ENCODE peak calls at places on chromosomes 16 and 17, in ten cellular contexts. L is stimulated activated CD8-positive, alpha-beta memory T cell treated with anti-CD3 and anti-CD28 coated beads, Interleukin-7, amount 100 ng/mL, for 4 hours; M is adrenal gland; E is hypothalamus; W is right atrium auricular region; Y is DMS153; V is NCI-H1092 treated with DMSO at 0.1 percent for 48 hours; H is effector CD4-positive, alpha-beta T cell; A is activated T-helper 2 cell treated with anti-CD3 and anti-CD28 coated beads, Interferon-gamma antibody, Interleukin-2, Interleukin-4, amounts not matched to agents 10 μg/mL and 5 μg/mL and 100 μg/mL, durations not matched to agents 14 hours and 24 hours and 36 hours; Z is AG08395. Q is an unnamed sample.

GRCh38 chr17:60526726-60527125 is 684 bp upstream of the APPBP2 start:
- DNase-seq in M (no peak), H (no peak), A (no peak), L (no peak), Z (peak; percentile 17), E (no peak), V (no peak), Y (no peak), W (no peak), Q (no peak)

GRCh38 chr17:82985973-82986372 is 93.4 kb upstream of the METRNL start:
- DNase-seq in H (peak; percentile 46), V (no peak), W (peak; percentile 50), E (no peak), M (peak; percentile 8), Y (no peak), Z (peak; percentile 41), L (peak; percentile 20), A (peak; percentile 66), Q (peak; percentile 75)

GRCh38 chr17:51260960-51261958 is 913 bp downstream of the UTP18 start:
- DNase-seq in Z (peak; percentile 48), Y (peak; percentile 11), L (peak; percentile 60), H (peak; percentile 72), W (no peak), E (no peak), V (peak; percentile 71), M (peak; percentile 66), A (peak; percentile 76), Q (peak; percentile 87)

GRCh38 chr17:40068917-40069750 is 6.4 kb downstream of the THRA start:
- DNase-seq in L (peak; percentile 83), M (peak; percentile 96), V (peak; percentile 84), H (peak; percentile 62), W (peak; percentile 90), A (peak; percentile 63), Y (peak; percentile 72), E (peak; percentile 84), Z (peak; percentile 82), Q (peak; percentile 66)

GRCh38 chr17:42403150-42403549 is 14.9 kb upstream of the STAT3 start:
- DNase-seq in H (peak; percentile 11), A (peak; percentile 28), M (no peak), Y (no peak), L (peak; percentile 28), Z (no peak), W (no peak), E (no peak), V (no peak), Q (peak; percentile 49)

GRCh38 chr16:49588061-49588460 is 214.5 kb downstream of the C16orf78 start:
- DNase-seq in W (no peak), L (no peak), M (no peak), H (no peak), E (no peak), Y (no peak), Z (no peak), V (no peak), A (no peak), Q (no peak)

GRCh38 chr16:75206749-75207451 is at the start of gene CTRB2:
- DNase-seq in Z (no peak), M (peak; percentile 32), W (no peak), Y (no peak), E (no peak), L (no peak), V (no peak), A (no peak), H (no peak), Q (no peak)

GRCh38 chr16:72845322-72846020 is 202.5 kb downstream of the ZFHX3 start:
- DNase-seq in W (no peak), Z (no peak), M (no peak), A (no peak), H (no peak), E (no peak), Y (no peak), V (no peak), L (no peak), Q (no peak)

GRCh38 chr17:73311428-73311780 is 397 bp downstream of the CDC42EP4 start:
- DNase-seq in M (no peak), L (no peak), Z (no peak), A (peak; percentile 18), W (no peak), V (peak; percentile 44), Y (no peak), E (no peak), H (no peak), Q (no peak)

GRCh38 chr17:33871720-33872535 is 383.2 kb upstream of the CCL2 start:
- DNase-seq in Y (peak; percentile 70), E (no peak), V (no peak), H (no peak), L (no peak), M (no peak), Z (peak; percentile 69), W (no peak), A (no peak), Q (no peak)

GRCh38 chr17:48728232-48729231 is at the start of gene HOXB13:
- DNase-seq in L (no peak), W (no peak), H (peak; percentile 34), V (no peak), Y (peak; percentile 64), E (no peak), A (no peak), Z (peak; percentile 63), M (peak; percentile 52), Q (peak; percentile 35)

GRCh38 chr17:78661092-78661770 is 84.0 kb upstream of the DNAH17 start:
- DNase-seq in H (no peak), W (no peak), V (no peak), L (no peak), E (no peak), A (no peak), Y (no peak), M (no peak), Z (no peak), Q (no peak)

GRCh38 chr16:19005561-19006445 is 22.1 kb downstream of the TMC7 start:
- DNase-seq in M (no peak), E (peak; percentile 39), W (no peak), H (no peak), L (no peak), V (no peak), Z (peak; percentile 40), A (no peak), Y (no peak), Q (no peak)

GRCh38 chr17:40819528-40820125 is 2.8 kb downstream of the KRT10 start:
- DNase-seq in L (no peak), Y (no peak), E (no peak), M (peak; percentile 41), H (no peak), V (no peak), A (no peak), W (no peak), Z (peak; percentile 18), Q (no peak)

GRCh38 chr17:72634621-72635020 is 457.9 kb downstream of the SLC39A11 start:
- DNase-seq in Y (peak; percentile 64), E (no peak), V (no peak), L (no peak), W (no peak), M (no peak), A (no peak), H (no peak), Z (no peak), Q (no peak)

GRCh38 chr17:49582789-49583188 is 7.1 kb downstream of the NXPH3 start:
- DNase-seq in L (no peak), M (peak; percentile 67), E (no peak), Y (no peak), V (no peak), W (no peak), Z (no peak), A (no peak), H (no peak), Q (no peak)

GRCh38 chr17:76304226-76305134 is 3.6 kb downstream of the QRICH2 start:
- DNase-seq in L (no peak), A (no peak), H (no peak), M (no peak), E (no peak), Z (no peak), V (no peak), Y (no peak), W (no peak), Q (no peak)

GRCh38 chr17:78131172-78132085 is 858 bp downstream of the TMC8 start:
- DNase-seq in Y (no peak), Z (no peak), V (no peak), A (no peak), L (peak; percentile 70), H (peak; percentile 45), W (no peak), E (no peak), M (no peak), Q (no peak)

GRCh38 chr17:28532063-28532960 is 20.1 kb downstream of the UNC119 start:
- DNase-seq in A (no peak), W (no peak), E (no peak), V (no peak), Y (no peak), H (no peak), M (no peak), Z (no peak), L (no peak), Q (no peak)

Q was measured in naive thymus-derived CD8-positive, alpha-beta T cell.